ENCODE peak calls at places on chromosomes 12 and 14, in eight cellular contexts. V is OCI-LY7; P is HCT116; R is CD8-positive, alpha-beta T cell; B is endothelial cell of umbilical vein; A is cardiac muscle cell; Q is transverse colon; I is mammary epithelial cell. H is an unnamed sample. For H3K4me1, the result is how much of the 10 kb centered on the place peaks cover.

GRCh38 chr12:40149673-40150260 is 43.9 kb upstream of the SLC2A13 start:
- DNase-seq in V (no peak), P (no peak), R (no peak), B (no peak), A (no peak), Q (no peak), I (no peak), H (no peak)

GRCh38 chr12:14396071-14396470 is 30.6 kb downstream of the ATF7IP start:
- DNase-seq in V (peak), P (no peak), R (no peak), B (no peak), A (no peak), Q (no peak), I (no peak), H (no peak)

GRCh38 chr12:94732367-94732990 is 82.1 kb upstream of the TMCC3 start:
- DNase-seq in V (no peak), P (no peak), R (no peak), B (peak), A (no peak), Q (no peak), I (no peak), H (no peak)

GRCh38 chr14:64698899-64699298 is 5.3 kb upstream of the PLEKHG3 start:
- DNase-seq in V (no peak), P (no peak), R (no peak), B (no peak), A (no peak), Q (peak), I (no peak), H (no peak)

GRCh38 chr14:42163136-42163535 is 556.5 kb downstream of the LRFN5 start:
- DNase-seq in V (no peak), P (no peak), R (no peak), B (no peak), A (no peak), Q (no peak), I (no peak), H (no peak)

GRCh38 chr14:38224328-38224727 is 16.6 kb downstream of the SSTR1 start:
- DNase-seq in V (no peak), P (no peak), R (no peak), B (no peak), A (no peak), Q (no peak), I (no peak), H (no peak)

GRCh38 chr12:24931666-24932405 is 17.1 kb downstream of the BCAT1 start:
- DNase-seq in V (peak), P (no peak), R (no peak), B (peak), A (no peak), Q (no peak), I (no peak), H (no peak)

GRCh38 chr12:96247567-96247962 is 53.4 kb downstream of the ELK3 start:
- DNase-seq in V (no peak), P (no peak), R (no peak), B (no peak), A (no peak), Q (no peak), I (peak), H (no peak)

GRCh38 chr14:50797250-50798047 is 33.5 kb downstream of the NIN start:
- DNase-seq in V (no peak), P (no peak), R (no peak), B (no peak), A (no peak), Q (no peak), I (no peak), H (no peak)

GRCh38 chr14:74859757-74860156 is 16.2 kb downstream of the PROX2 start:
- DNase-seq in V (no peak), P (no peak), R (no peak), B (no peak), A (no peak), Q (no peak), I (no peak), H (no peak)

GRCh38 chr12:102421801-102422583 is 58.4 kb downstream of the IGF1 start:
- DNase-seq in V (no peak), P (no peak), R (no peak), B (peak), A (no peak), Q (no peak), I (no peak), H (no peak)

GRCh38 chr14:24037658-24038037 is 14.2 kb upstream of the CARMIL3 start:
- DNase-seq in V (no peak), P (no peak), R (no peak), B (no peak), A (no peak), Q (peak), I (no peak), H (no peak)

GRCh38 chr14:54653764-54654469 is 87.0 kb downstream of the SAMD4A start:
- DNase-seq in V (no peak), P (no peak), R (no peak), B (peak), A (peak), Q (peak), I (peak), H (peak)

GRCh38 chr14:101406921-101407320 is 154.4 kb upstream of the DIO3 start:
- DNase-seq in V (no peak), P (no peak), R (no peak), B (no peak), A (no peak), Q (no peak), I (no peak), H (no peak)

GRCh38 chr14:89617142-89617460 is 200.1 kb upstream of the FOXN3 start:
- DNase-seq in V (no peak), P (no peak), R (no peak), B (no peak), A (no peak), Q (no peak), I (no peak), H (no peak)

GRCh38 chr12:42020226-42020625 is 124.4 kb downstream of the GXYLT1 start:
- DNase-seq in V (no peak), P (no peak), R (no peak), B (no peak), A (no peak), Q (no peak), I (no peak), H (no peak)

GRCh38 chr14:52882824-52883223 is 68.0 kb downstream of the FERMT2 start:
- DNase-seq in V (no peak), P (no peak), R (no peak), B (no peak), A (no peak), Q (no peak), I (no peak), H (no peak)

GRCh38 chr14:23567186-23568020 is at the start of gene AP1G2:
- DNase-seq in V (peak), P (peak), R (peak), B (peak), A (peak), Q (peak), I (peak), H (peak)

GRCh38 chr14:98909251-98909944 is 362.6 kb downstream of the BCL11B start:
- DNase-seq in V (no peak), P (peak), R (no peak), B (no peak), A (peak), Q (no peak), I (peak), H (no peak)

GRCh38 chr12:66774921-66775320 is 96.0 kb upstream of the GRIP1 start:
- DNase-seq in V (no peak), P (no peak), R (no peak), B (no peak), A (no peak), Q (no peak), I (no peak), H (no peak)

GRCh38 chr12:30457621-30458289 is 237.9 kb downstream of the IPO8 start:
- DNase-seq in V (no peak), P (peak), R (no peak), B (peak), A (peak), Q (no peak), I (peak), H (peak)

GRCh38 chr12:104219361-104219892 is 3.8 kb downstream of the TXNRD1 start:
- DNase-seq in V (no peak), P (peak), R (no peak), B (peak), A (peak), Q (no peak), I (peak), H (peak)

GRCh38 chr14:54781936-54782802 is 120.5 kb downstream of the GCH1 start:
- DNase-seq in V (no peak), P (no peak), R (no peak), B (no peak), A (no peak), Q (no peak), I (no peak), H (no peak)

GRCh38 chr12:102504871-102505270 is 24.5 kb upstream of the IGF1 start:
- DNase-seq in V (no peak), P (no peak), R (no peak), B (no peak), A (no peak), Q (no peak), I (no peak), H (no peak)

GRCh38 chr12:28218875-28219274 is 28.6 kb downstream of the CCDC91 start:
- DNase-seq in V (no peak), P (no peak), R (no peak), B (no peak), A (no peak), Q (no peak), I (no peak), H (no peak)

GRCh38 chr12:66152732-66153131 is 17.1 kb downstream of the TMBIM4 start:
- DNase-seq in V (no peak), P (no peak), R (no peak), B (peak), A (peak), Q (no peak), I (no peak), H (no peak)

GRCh38 chr14:21105095-21105494 is 4.2 kb downstream of the TMEM253 start:
- DNase-seq in V (no peak), P (no peak), R (no peak), B (no peak), A (no peak), Q (no peak), I (no peak), H (no peak)

GRCh38 chr14:63964063-63964462 is 111.3 kb downstream of the SYNE2 start:
- DNase-seq in V (no peak), P (no peak), R (no peak), B (no peak), A (no peak), Q (no peak), I (no peak), H (no peak)

GRCh38 chr14:37889087-37889486 is 293.7 kb downstream of the TTC6 start:
- DNase-seq in V (no peak), P (no peak), R (no peak), B (no peak), A (no peak), Q (no peak), I (no peak), H (no peak)

GRCh38 chr12:84270470-84271140 is 642.0 kb downstream of the SLC6A15 start:
- DNase-seq in V (no peak), P (no peak), R (no peak), B (no peak), A (no peak), Q (no peak), I (no peak), H (no peak)

GRCh38 chr12:51922762-51923505 is 15.6 kb downstream of the ACVRL1 start:
- DNase-seq in V (peak), P (no peak), R (no peak), B (peak), A (peak), Q (peak), I (no peak), H (no peak)

GRCh38 chr12:120439646-120440247 is 1.8 kb downstream of the COX6A1 start:
- DNase-seq in V (peak), P (peak), R (peak), B (peak), A (peak), Q (peak), I (peak), H (peak)

GRCh38 chr14:37899365-37899764 is 303.9 kb downstream of the TTC6 start:
- DNase-seq in V (no peak), P (no peak), R (no peak), B (no peak), A (no peak), Q (no peak), I (no peak), H (no peak)

GRCh38 chr12:108564724-108565123 is 2.3 kb downstream of the ISCU start:
- DNase-seq in V (no peak), P (no peak), R (no peak), B (no peak), A (no peak), Q (no peak), I (no peak), H (no peak)

GRCh38 chr12:6444704-6445688 is at the start of gene CD27:
- DNase-seq in V (peak), P (no peak), R (no peak), B (no peak), A (no peak), Q (no peak), I (no peak), H (no peak)

GRCh38 chr12:3752096-3752709 is 706 bp downstream of the CRACR2A start:
- DNase-seq in V (peak), P (peak), R (peak), B (peak), A (peak), Q (peak), I (no peak), H (no peak)

GRCh38 chr14:95502381-95502950 is 14.0 kb downstream of the SYNE3 start:
- DNase-seq in V (no peak), P (no peak), R (no peak), B (no peak), A (no peak), Q (no peak), I (no peak), H (no peak)
- H3K4me1 ChIP-seq in V (under half), P (under half), R (under half), B (under half), A (under half), Q (under half), I (under half), H (under half)

GRCh38 chr14:58298880-58299664 is 717 bp downstream of the ARID4A start:
- DNase-seq in V (peak), P (no peak), R (no peak), B (peak), A (no peak), Q (peak), I (no peak), H (peak)

GRCh38 chr14:58296731-58297130 is 1.6 kb upstream of the ARID4A start:
- DNase-seq in V (no peak), P (no peak), R (no peak), B (peak), A (peak), Q (no peak), I (peak), H (no peak)

GRCh38 chr14:58297762-58298476 is 436 bp upstream of the ARID4A start:
- DNase-seq in V (peak), P (peak), R (peak), B (peak), A (peak), Q (peak), I (peak), H (peak)

GRCh38 chr14:58298477-58298879 is at the start of gene ARID4A:
- DNase-seq in V (no peak), P (no peak), R (no peak), B (no peak), A (no peak), Q (peak), I (no peak), H (no peak)

DNA sequence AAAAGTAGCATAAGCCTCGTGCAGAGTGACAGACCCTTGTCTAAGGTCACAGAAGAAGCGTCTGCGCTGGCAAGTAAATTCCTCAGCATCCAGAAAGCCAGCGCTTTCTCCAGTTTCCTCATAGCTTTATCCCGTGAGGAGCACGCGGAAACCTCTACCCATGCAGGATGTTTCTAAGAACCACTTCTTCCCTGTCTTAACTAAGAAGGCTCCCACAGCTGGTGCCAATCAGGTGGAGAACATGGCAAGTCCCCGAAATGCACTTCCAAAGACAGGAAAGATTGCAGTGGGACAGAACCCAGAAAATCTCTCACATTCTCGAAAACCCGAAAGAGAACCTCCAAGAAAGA is 968 bp upstream of the ARID4A start:
- DNase-seq in V (no peak), P (no peak), R (no peak), B (no peak), A (no peak), Q (no peak), I (no peak), H (no peak)
- H3K4me1 ChIP-seq in V (under half), P (under half), R (under half), B (under half), A (under half), Q (under half), I (under half), H (under half)

GRCh38 chr14:69500096-69500495 is 15.6 kb downstream of the PLEKHD1 start:
- DNase-seq in V (no peak), P (no peak), R (no peak), B (no peak), A (no peak), Q (no peak), I (no peak), H (no peak)
- H3K4me1 ChIP-seq in V (under half), P (under half), R (under half), B (under half), A (under half), Q (under half), I (under half), H (under half)

GRCh38 chr12:68641138-68641537 is 30.4 kb downstream of the RAP1B start:
- DNase-seq in V (peak), P (no peak), R (no peak), B (no peak), A (no peak), Q (peak), I (peak), H (no peak)
- H3K4me1 ChIP-seq in V (half or more), P (under half), R (half or more), B (under half), A (under half), Q (under half), I (under half), H (under half)

GRCh38 chr12:50215033-50215432 is 47.9 kb upstream of the CERS5 start:
- DNase-seq in V (no peak), P (no peak), R (no peak), B (no peak), A (peak), Q (no peak), I (peak), H (peak)
- H3K4me1 ChIP-seq in V (under half), P (half or more), R (under half), B (under half), A (under half), Q (under half), I (half or more), H (half or more)

GRCh38 chr12:11834104-11834812 is 184.8 kb downstream of the ETV6 start:
- DNase-seq in V (no peak), P (no peak), R (no peak), B (peak), A (peak), Q (no peak), I (peak), H (no peak)
- H3K4me1 ChIP-seq in V (half or more), P (under half), R (under half), B (under half), A (under half), Q (half or more), I (under half), H (under half)

H was measured in PC-9.